ENCODE peak calls at places on chromosomes 7 and 10, in five cellular contexts. F is AG04449, W is GM23338, X is upper lobe of right lung, D is thoracic aorta. E is an unnamed sample.

GRCh38 chr10:88346151-88346977 is 236.8 kb downstream of the RNLS start:
- DNase-seq in W (peak; percentile 19), X (no peak), D (no peak), F (no peak), E (no peak)

GRCh38 chr7:78191475-78192079 is 393.0 kb downstream of the PHTF2 start:
- DNase-seq in W (no peak), D (no peak), F (no peak), X (no peak), E (no peak)

GRCh38 chr10:78770167-78771090 is 298.3 kb upstream of the ZMIZ1 start:
- DNase-seq in W (no peak), X (peak; percentile 16), F (no peak), D (no peak), E (no peak)

GRCh38 chr7:44489955-44490350 is 505 bp downstream of the NUDCD3 start:
- DNase-seq in W (no peak), F (no peak), D (no peak), X (peak; percentile 65), E (no peak)

GRCh38 chr10:113273877-113274829 is 278.7 kb upstream of the HABP2 start:
- DNase-seq in D (no peak), X (no peak), W (no peak), F (no peak), E (no peak)

GRCh38 chr7:78510580-78511188 is 712.1 kb downstream of the PHTF2 start:
- DNase-seq in X (no peak), F (no peak), W (peak; percentile 81), D (no peak), E (no peak)

GRCh38 chr10:113020838-113021237 is 70.8 kb downstream of the TCF7L2 start:
- DNase-seq in F (no peak), D (no peak), X (no peak), W (no peak), E (no peak)

GRCh38 chr10:89944138-89944537 is 242.7 kb downstream of the KIF20B start:
- DNase-seq in X (no peak), D (no peak), F (no peak), W (no peak), E (no peak)

GRCh38 chr10:103663802-103664201 is 170.3 kb downstream of the NEURL1 start:
- DNase-seq in X (peak; percentile 72), F (no peak), W (no peak), D (no peak), E (no peak)

GRCh38 chr7:157089100-157089510 is 49.6 kb upstream of the UBE3C start:
- DNase-seq in W (no peak), F (no peak), D (no peak), X (no peak), E (no peak)

GRCh38 chr7:135670179-135670578 is 7.9 kb downstream of the STMP1 start:
- DNase-seq in F (no peak), X (no peak), D (no peak), W (no peak), E (no peak)

GRCh38 chr10:58431903-58432302 is 46.7 kb downstream of the TFAM start:
- DNase-seq in F (no peak), W (no peak), D (no peak), X (no peak), E (no peak)

GRCh38 chr7:2553831-2554581 is 1.3 kb downstream of the BRAT1 start:
- DNase-seq in W (no peak), X (peak; percentile 4), F (no peak), D (no peak), E (no peak)

GRCh38 chr10:88664142-88664541 is at the start of gene LIPF:
- DNase-seq in W (no peak), D (no peak), F (no peak), X (no peak), E (no peak)

GRCh38 chr7:121882731-121883130 is 9.8 kb downstream of the PTPRZ1 start:
- DNase-seq in F (no peak), W (no peak), D (no peak), X (no peak), E (no peak)

GRCh38 chr10:68516766-68517165 is 10.6 kb downstream of the SLC25A16 start:
- DNase-seq in F (peak; percentile 37), W (no peak), X (no peak), D (no peak), E (no peak)

GRCh38 chr10:89007129-89007893 is 16.7 kb downstream of the FAS start:
- DNase-seq in D (no peak), X (no peak), W (no peak), F (no peak), E (no peak)

GRCh38 chr7:40986351-40986873 is 716.5 kb downstream of the INHBA start:
- DNase-seq in W (no peak), D (no peak), X (no peak), F (peak; percentile 97), E (no peak)

GRCh38 chr10:92756233-92757065 is 66.7 kb downstream of the HHEX start:
- DNase-seq in F (no peak), W (no peak), D (no peak), X (no peak), E (no peak)

GRCh38 chr7:127619681-127620405 is 1.9 kb upstream of the PAX4 start:
- DNase-seq in D (no peak), X (no peak), W (peak; percentile 89), F (no peak), E (no peak)

GRCh38 chr10:77357611-77358010 is 280.0 kb downstream of the KCNMA1 start:
- DNase-seq in D (no peak), F (peak; percentile 51), X (no peak), W (no peak), E (no peak)

GRCh38 chr10:43689007-43689491 is 40.4 kb upstream of the ZNF32 start:
- DNase-seq in F (no peak), D (no peak), W (peak; percentile 42), X (peak; percentile 54), E (no peak)

GRCh38 chr10:4596951-4597350 is 229.1 kb upstream of the AKR1E2 start:
- DNase-seq in F (peak; percentile 16), D (no peak), W (no peak), X (no peak), E (no peak)

GRCh38 chr7:76390092-76390491 is 19.4 kb downstream of the SSC4D start:
- DNase-seq in D (no peak), W (no peak), X (no peak), F (no peak), E (no peak)

GRCh38 chr7:146514304-146514703 is 397.7 kb downstream of the CNTNAP2 start:
- DNase-seq in F (no peak), X (no peak), W (no peak), D (no peak), E (no peak)

GRCh38 chr10:89478739-89479116 is 56.7 kb downstream of the SLC16A12 start:
- DNase-seq in D (no peak), W (no peak), F (no peak), X (no peak), E (no peak)

GRCh38 chr7:25694690-25695089 is 457.3 kb upstream of the NFE2L3 start:
- DNase-seq in W (no peak), D (no peak), F (no peak), X (no peak), E (no peak)

GRCh38 chr7:7641129-7641663 is 644 bp downstream of the UMAD1 start:
- DNase-seq in W (peak; percentile 59), X (no peak), D (no peak), F (no peak), E (no peak)

GRCh38 chr7:6730343-6730633 is 23.5 kb upstream of the ZNF12 start:
- DNase-seq in D (no peak), X (no peak), F (no peak), W (peak; percentile 50), E (no peak)

GRCh38 chr10:15419279-15419874 is 48.3 kb upstream of the FAM171A1 start:
- DNase-seq in X (no peak), D (no peak), W (peak; percentile 80), F (no peak), E (no peak)

GRCh38 chr7:2510909-2511768 is 8.4 kb upstream of the LFNG start:
- DNase-seq in D (no peak), X (no peak), F (no peak), W (no peak), E (no peak)

GRCh38 chr10:24132741-24133140 is 76.2 kb upstream of the KIAA1217 start:
- DNase-seq in D (no peak), F (no peak), W (no peak), X (no peak), E (no peak)

GRCh38 chr10:24128066-24128751 is 80.7 kb upstream of the KIAA1217 start:
- DNase-seq in W (no peak), F (no peak), X (no peak), D (no peak), E (no peak)

GRCh38 chr10:24136070-24136469 is 72.9 kb upstream of the KIAA1217 start:
- DNase-seq in D (no peak), W (no peak), X (no peak), F (no peak), E (no peak)

DNA sequence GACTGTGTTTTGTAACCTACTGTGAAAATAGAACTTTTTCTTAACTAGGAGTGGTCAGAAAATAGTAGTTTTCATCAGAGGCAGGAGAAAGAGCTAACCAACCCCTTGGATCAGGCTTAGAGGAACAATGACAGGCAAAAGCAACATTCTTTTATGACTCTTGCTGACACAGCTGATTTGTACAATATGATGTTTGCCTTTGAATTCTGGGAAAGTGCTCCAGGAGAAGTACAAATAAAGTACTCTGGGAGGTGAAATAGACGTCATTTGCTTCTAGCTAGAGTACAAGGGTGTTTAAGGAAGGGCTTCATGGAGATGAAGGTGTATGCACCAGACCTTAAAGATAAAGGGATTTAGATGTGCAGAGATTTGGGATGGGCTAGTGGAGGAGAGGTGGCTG is 75.1 kb upstream of the KIAA1217 start:
- DNase-seq in X (no peak), D (no peak), W (no peak), F (no peak), E (no peak)
- H3K4me3 ChIP-seq in X (no peak overlapping the region), D (no peak overlapping the region), W (no peak overlapping the region), F (no peak overlapping the region), E (no peak overlapping the region)

DNA sequence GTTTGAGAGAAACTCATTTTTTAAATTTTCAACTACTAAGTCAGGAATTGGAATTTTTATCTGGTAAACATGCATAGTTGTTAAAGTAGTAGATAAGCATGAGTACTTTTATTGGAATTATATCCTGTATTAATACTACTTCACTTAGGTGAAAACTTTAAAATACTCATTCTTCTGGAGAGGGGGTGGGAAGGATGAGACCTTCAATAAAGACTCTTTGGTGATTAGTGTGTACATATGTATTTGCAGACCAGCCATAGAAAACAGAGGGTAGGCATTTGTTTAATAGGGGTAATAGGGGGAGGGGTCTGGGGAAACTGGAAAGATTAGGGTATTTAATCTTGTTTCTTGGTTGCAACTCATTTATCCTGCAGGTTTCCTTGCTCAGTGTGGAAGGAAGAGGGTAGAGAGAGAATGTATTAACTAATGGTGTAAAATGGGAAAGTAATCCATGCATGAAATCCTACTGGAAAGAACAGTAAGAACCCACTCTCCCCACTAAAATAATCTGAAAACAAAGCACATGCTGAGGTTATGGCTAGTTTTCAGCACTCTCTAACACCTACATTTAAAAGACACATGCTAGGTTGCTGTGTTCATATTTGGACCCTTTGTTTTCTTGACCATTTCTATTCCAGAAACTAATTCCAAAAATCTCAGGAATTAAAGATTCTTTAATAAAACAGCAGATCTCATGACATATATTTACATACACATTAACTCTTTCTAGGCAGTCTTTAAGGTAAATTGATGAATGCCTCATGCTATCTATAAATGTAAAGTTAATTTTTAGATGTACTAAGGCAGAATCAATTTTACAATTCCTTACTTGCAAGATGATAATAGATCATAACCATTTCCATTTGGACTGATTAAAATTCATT is 6.2 kb upstream of the IGF2BP3 start:
- DNase-seq in X (no peak), D (no peak), W (no peak), F (no peak), E (no peak)
- H3K4me3 ChIP-seq in X (no peak overlapping the region), D (no peak overlapping the region), W (peak overlapping the region; percentile 56), F (no peak overlapping the region), E (no peak overlapping the region)

GRCh38 chr10:52308251-52309031 is 5.6 kb upstream of the DKK1 start:
- DNase-seq in D (no peak), W (peak; percentile 82), X (peak; percentile 71), F (no peak), E (no peak)
- H3K4me3 ChIP-seq in D (peak overlapping the region; percentile 74), W (peak overlapping the region; percentile 68), X (peak overlapping the region; percentile 51), F (peak overlapping the region; percentile 49), E (peak overlapping the region; percentile 26)

GRCh38 chr10:53025172-53025651 is 252.6 kb upstream of the MBL2 start:
- DNase-seq in W (peak; percentile 21), X (no peak), F (no peak), D (no peak), E (no peak)
- H3K4me3 ChIP-seq in W (no peak overlapping the region), X (peak overlapping the region; percentile 23), F (peak overlapping the region; percentile 20), D (peak overlapping the region; percentile 51), E (no peak overlapping the region)